ENCODE peak calls at places on chromosomes 11 and 22, in nine cellular contexts. One of them, this sample, is unnamed.

GRCh38 chr11:46309669-46310288 is 32.3 kb downstream of the CREB3L1 start:
- DNase-seq in body of pancreas: no peak
- DNase-seq in stimulated activated CD4-positive, alpha-beta T cell treated with anti-CD3 and anti-CD28 coated beads, Interleukin-2, amount 100 ng/mL, for 24 hours: no peak
- DNase-seq in tibial artery: no peak
- DNase-seq in nucleus accumbens: no peak
- DNase-seq in effector memory CD8-positive, alpha-beta T cell: no peak
- DNase-seq in left ventricle myocardium inferior: no peak
- DNase-seq in NCI-H82: no peak
- DNase-seq in astrocyte of the spinal cord: no peak
- DNase-seq in this sample: no peak

GRCh38 chr11:64734786-64735761 is 8.9 kb downstream of the RASGRP2 start:
- DNase-seq in body of pancreas: no peak
- DNase-seq in stimulated activated CD4-positive, alpha-beta T cell treated with anti-CD3 and anti-CD28 coated beads, Interleukin-2, amount 100 ng/mL, for 24 hours: no peak
- DNase-seq in tibial artery: no peak
- DNase-seq in nucleus accumbens: no peak
- DNase-seq in effector memory CD8-positive, alpha-beta T cell: no peak
- DNase-seq in left ventricle myocardium inferior: no peak
- DNase-seq in NCI-H82: no peak
- DNase-seq in astrocyte of the spinal cord: no peak
- DNase-seq in this sample: no peak

GRCh38 chr11:111766834-111767142 is 599 bp upstream of the PPP2R1B start:
- DNase-seq in body of pancreas: no peak
- DNase-seq in stimulated activated CD4-positive, alpha-beta T cell treated with anti-CD3 and anti-CD28 coated beads, Interleukin-2, amount 100 ng/mL, for 24 hours: no peak
- DNase-seq in tibial artery: no peak
- DNase-seq in nucleus accumbens: no peak
- DNase-seq in effector memory CD8-positive, alpha-beta T cell: no peak
- DNase-seq in left ventricle myocardium inferior: no peak
- DNase-seq in NCI-H82: peak
- DNase-seq in astrocyte of the spinal cord: no peak
- DNase-seq in this sample: no peak

GRCh38 chr11:10604340-10604748 is 35.9 kb upstream of the LYVE1 start:
- DNase-seq in body of pancreas: peak
- DNase-seq in stimulated activated CD4-positive, alpha-beta T cell treated with anti-CD3 and anti-CD28 coated beads, Interleukin-2, amount 100 ng/mL, for 24 hours: no peak
- DNase-seq in tibial artery: peak
- DNase-seq in nucleus accumbens: no peak
- DNase-seq in effector memory CD8-positive, alpha-beta T cell: no peak
- DNase-seq in left ventricle myocardium inferior: peak
- DNase-seq in NCI-H82: no peak
- DNase-seq in astrocyte of the spinal cord: no peak
- DNase-seq in this sample: peak

GRCh38 chr11:112961751-112962747 is 829 bp downstream of the NCAM1 start:
- DNase-seq in body of pancreas: no peak
- DNase-seq in stimulated activated CD4-positive, alpha-beta T cell treated with anti-CD3 and anti-CD28 coated beads, Interleukin-2, amount 100 ng/mL, for 24 hours: no peak
- DNase-seq in tibial artery: no peak
- DNase-seq in nucleus accumbens: peak
- DNase-seq in effector memory CD8-positive, alpha-beta T cell: no peak
- DNase-seq in left ventricle myocardium inferior: peak
- DNase-seq in NCI-H82: peak
- DNase-seq in astrocyte of the spinal cord: no peak
- DNase-seq in this sample: peak

GRCh38 chr11:60988658-60989057 is 17.2 kb downstream of the CD6 start:
- DNase-seq in body of pancreas: no peak
- DNase-seq in stimulated activated CD4-positive, alpha-beta T cell treated with anti-CD3 and anti-CD28 coated beads, Interleukin-2, amount 100 ng/mL, for 24 hours: no peak
- DNase-seq in tibial artery: no peak
- DNase-seq in nucleus accumbens: no peak
- DNase-seq in effector memory CD8-positive, alpha-beta T cell: no peak
- DNase-seq in left ventricle myocardium inferior: no peak
- DNase-seq in NCI-H82: no peak
- DNase-seq in astrocyte of the spinal cord: no peak
- DNase-seq in this sample: no peak

GRCh38 chr11:1837171-1838076 is 1.4 kb upstream of the TNNI2 start:
- DNase-seq in body of pancreas: peak
- DNase-seq in stimulated activated CD4-positive, alpha-beta T cell treated with anti-CD3 and anti-CD28 coated beads, Interleukin-2, amount 100 ng/mL, for 24 hours: peak
- DNase-seq in tibial artery: no peak
- DNase-seq in nucleus accumbens: no peak
- DNase-seq in effector memory CD8-positive, alpha-beta T cell: peak
- DNase-seq in left ventricle myocardium inferior: peak
- DNase-seq in NCI-H82: peak
- DNase-seq in astrocyte of the spinal cord: peak
- DNase-seq in this sample: peak

GRCh38 chr22:35642305-35642741 is 5.9 kb upstream of the APOL6 start:
- DNase-seq in body of pancreas: no peak
- DNase-seq in stimulated activated CD4-positive, alpha-beta T cell treated with anti-CD3 and anti-CD28 coated beads, Interleukin-2, amount 100 ng/mL, for 24 hours: no peak
- DNase-seq in tibial artery: no peak
- DNase-seq in nucleus accumbens: no peak
- DNase-seq in effector memory CD8-positive, alpha-beta T cell: no peak
- DNase-seq in left ventricle myocardium inferior: no peak
- DNase-seq in NCI-H82: no peak
- DNase-seq in astrocyte of the spinal cord: no peak
- DNase-seq in this sample: no peak

GRCh38 chr22:50599816-50600454 is 658 bp upstream of the MAPK8IP2 start:
- DNase-seq in body of pancreas: peak
- DNase-seq in stimulated activated CD4-positive, alpha-beta T cell treated with anti-CD3 and anti-CD28 coated beads, Interleukin-2, amount 100 ng/mL, for 24 hours: peak
- DNase-seq in tibial artery: peak
- DNase-seq in nucleus accumbens: no peak
- DNase-seq in effector memory CD8-positive, alpha-beta T cell: peak
- DNase-seq in left ventricle myocardium inferior: peak
- DNase-seq in NCI-H82: peak
- DNase-seq in astrocyte of the spinal cord: no peak
- DNase-seq in this sample: peak

GRCh38 chr22:46178755-46179505 is 28.6 kb downstream of the PPARA start:
- DNase-seq in body of pancreas: no peak
- DNase-seq in stimulated activated CD4-positive, alpha-beta T cell treated with anti-CD3 and anti-CD28 coated beads, Interleukin-2, amount 100 ng/mL, for 24 hours: no peak
- DNase-seq in tibial artery: no peak
- DNase-seq in nucleus accumbens: no peak
- DNase-seq in effector memory CD8-positive, alpha-beta T cell: no peak
- DNase-seq in left ventricle myocardium inferior: no peak
- DNase-seq in NCI-H82: no peak
- DNase-seq in astrocyte of the spinal cord: no peak
- DNase-seq in this sample: no peak

GRCh38 chr11:47160753-47161133 is 15.9 kb downstream of the ARFGAP2 start:
- DNase-seq in body of pancreas: no peak
- DNase-seq in stimulated activated CD4-positive, alpha-beta T cell treated with anti-CD3 and anti-CD28 coated beads, Interleukin-2, amount 100 ng/mL, for 24 hours: no peak
- DNase-seq in tibial artery: no peak
- DNase-seq in nucleus accumbens: no peak
- DNase-seq in effector memory CD8-positive, alpha-beta T cell: no peak
- DNase-seq in left ventricle myocardium inferior: no peak
- DNase-seq in NCI-H82: no peak
- DNase-seq in astrocyte of the spinal cord: no peak
- DNase-seq in this sample: no peak

GRCh38 chr11:64206457-64207246 is at the start of gene FERMT3:
- DNase-seq in body of pancreas: peak
- DNase-seq in stimulated activated CD4-positive, alpha-beta T cell treated with anti-CD3 and anti-CD28 coated beads, Interleukin-2, amount 100 ng/mL, for 24 hours: peak
- DNase-seq in tibial artery: peak
- DNase-seq in nucleus accumbens: no peak
- DNase-seq in effector memory CD8-positive, alpha-beta T cell: peak
- DNase-seq in left ventricle myocardium inferior: peak
- DNase-seq in NCI-H82: no peak
- DNase-seq in astrocyte of the spinal cord: no peak
- DNase-seq in this sample: no peak